ENCODE peak calls at places on chromosomes 16 and 17, in five cellular contexts. U, F, N, K and Q are unnamed samples.

GRCh38 chr16:12010388-12011251 is 34.1 kb downstream of the SNX29 start:
- DNase-seq in F (no peak), N (no peak), U (no peak), K (no peak), Q (no peak)

GRCh38 chr17:17876959-17877547 is 40.3 kb upstream of the SREBF1 start:
- DNase-seq in F (no peak), N (no peak), K (no peak), U (no peak), Q (no peak)

GRCh38 chr17:44850025-44850424 is 2.3 kb downstream of the HIGD1B start:
- DNase-seq in N (no peak), K (no peak), U (no peak), F (no peak), Q (no peak)

GRCh38 chr17:34379876-34380275 is 16.8 kb upstream of the CCL1 start:
- DNase-seq in F (no peak), U (no peak), K (no peak), N (no peak), Q (no peak)

GRCh38 chr17:7466644-7467341 is 12.6 kb downstream of the ZBTB4 start:
- DNase-seq in F (no peak), N (no peak), K (no peak), U (no peak), Q (no peak)

GRCh38 chr16:80167657-80168056 is 373.1 kb upstream of the DYNLRB2 start:
- DNase-seq in N (no peak), F (no peak), U (no peak), K (no peak), Q (no peak)

GRCh38 chr17:28174352-28175046 is 132.0 kb downstream of the NLK start:
- DNase-seq in N (no peak), F (peak), K (no peak), U (no peak), Q (no peak)

GRCh38 chr16:72768611-72769010 is 279.3 kb downstream of the ZFHX3 start:
- DNase-seq in F (no peak), U (no peak), K (no peak), N (no peak), Q (no peak)

GRCh38 chr17:81229666-81229920 is 6.8 kb upstream of the CEP131 start:
- DNase-seq in K (no peak), U (no peak), N (no peak), F (no peak), Q (no peak)

GRCh38 chr16:4217246-4218131 is 24.4 kb downstream of the SRL start:
- DNase-seq in N (no peak), K (no peak), F (no peak), U (peak), Q (no peak)